ENCODE peak calls at places on chromosome 9, in seven cellular contexts. One of them, this sample, is unnamed.

GRCh38 chr9:138040446-138041430 is 163.2 kb downstream of the CACNA1B start:
- DNase-seq in HepG2: no peak
- DNase-seq in GM23338: no peak
- DNase-seq in IMR-90: no peak
- DNase-seq in fibroblast of mammary gland: no peak
- DNase-seq in mammary epithelial cell: no peak
- DNase-seq in Peyer's patch: no peak
- DNase-seq in this sample: no peak

GRCh38 chr9:121861501-121862180 is 210.2 kb downstream of the DAB2IP start:
- DNase-seq in GM23338: peak
- DNase-seq in IMR-90: no peak
- DNase-seq in HepG2: peak
- DNase-seq in Peyer's patch: no peak
- DNase-seq in mammary epithelial cell: no peak
- DNase-seq in fibroblast of mammary gland: peak
- DNase-seq in this sample: peak

GRCh38 chr9:107703651-107704050 is 214.1 kb upstream of the KLF4 start:
- DNase-seq in fibroblast of mammary gland: no peak
- DNase-seq in GM23338: no peak
- DNase-seq in mammary epithelial cell: no peak
- DNase-seq in HepG2: no peak
- DNase-seq in IMR-90: no peak
- DNase-seq in Peyer's patch: no peak
- DNase-seq in this sample: no peak

GRCh38 chr9:108478871-108479332 is 376.9 kb downstream of the ACTL7B start:
- DNase-seq in IMR-90: peak
- DNase-seq in HepG2: peak
- DNase-seq in mammary epithelial cell: peak
- DNase-seq in fibroblast of mammary gland: peak
- DNase-seq in Peyer's patch: no peak
- DNase-seq in GM23338: no peak
- DNase-seq in this sample: peak

GRCh38 chr9:33290994-33291397 is 680 bp downstream of the NFX1 start:
- DNase-seq in mammary epithelial cell: no peak
- DNase-seq in fibroblast of mammary gland: peak
- DNase-seq in HepG2: peak
- DNase-seq in GM23338: no peak
- DNase-seq in Peyer's patch: no peak
- DNase-seq in IMR-90: peak
- DNase-seq in this sample: peak

GRCh38 chr9:96020822-96021615 is 145.5 kb downstream of the ERCC6L2 start:
- DNase-seq in mammary epithelial cell: peak
- DNase-seq in HepG2: no peak
- DNase-seq in GM23338: peak
- DNase-seq in fibroblast of mammary gland: no peak
- DNase-seq in Peyer's patch: peak
- DNase-seq in IMR-90: no peak
- DNase-seq in this sample: peak

GRCh38 chr9:73081979-73082657 is 69.5 kb upstream of the ANXA1 start:
- DNase-seq in IMR-90: peak
- DNase-seq in fibroblast of mammary gland: peak
- DNase-seq in GM23338: peak
- DNase-seq in Peyer's patch: no peak
- DNase-seq in HepG2: peak
- DNase-seq in mammary epithelial cell: peak
- DNase-seq in this sample: peak

GRCh38 chr9:128685636-128686489 is 3.2 kb upstream of the SET start:
- DNase-seq in IMR-90: no peak
- DNase-seq in fibroblast of mammary gland: no peak
- DNase-seq in mammary epithelial cell: no peak
- DNase-seq in HepG2: no peak
- DNase-seq in Peyer's patch: peak
- DNase-seq in GM23338: no peak
- DNase-seq in this sample: no peak

GRCh38 chr9:137673871-137674270 is 55.1 kb downstream of the EHMT1 start:
- DNase-seq in Peyer's patch: no peak
- DNase-seq in IMR-90: no peak
- DNase-seq in GM23338: no peak
- DNase-seq in HepG2: no peak
- DNase-seq in mammary epithelial cell: no peak
- DNase-seq in fibroblast of mammary gland: no peak
- DNase-seq in this sample: no peak

GRCh38 chr9:32394381-32395049 is 10.1 kb downstream of the ACO1 start:
- DNase-seq in GM23338: no peak
- DNase-seq in IMR-90: peak
- DNase-seq in mammary epithelial cell: peak
- DNase-seq in fibroblast of mammary gland: peak
- DNase-seq in HepG2: no peak
- DNase-seq in Peyer's patch: no peak
- DNase-seq in this sample: no peak

GRCh38 chr9:137347928-137348327 is 45.9 kb upstream of the NRARP start:
- DNase-seq in Peyer's patch: no peak
- DNase-seq in fibroblast of mammary gland: no peak
- DNase-seq in mammary epithelial cell: no peak
- DNase-seq in IMR-90: no peak
- DNase-seq in GM23338: no peak
- DNase-seq in HepG2: no peak
- DNase-seq in this sample: no peak

GRCh38 chr9:97812247-97812543 is 40.8 kb upstream of the FOXE1 start:
- DNase-seq in Peyer's patch: no peak
- DNase-seq in fibroblast of mammary gland: no peak
- DNase-seq in GM23338: no peak
- DNase-seq in IMR-90: no peak
- DNase-seq in mammary epithelial cell: no peak
- DNase-seq in HepG2: no peak
- DNase-seq in this sample: no peak

GRCh38 chr9:33817327-33818166 is 587 bp downstream of the UBE2R2 start:
- DNase-seq in mammary epithelial cell: peak
- DNase-seq in HepG2: peak
- DNase-seq in IMR-90: peak
- DNase-seq in GM23338: peak
- DNase-seq in fibroblast of mammary gland: peak
- DNase-seq in Peyer's patch: peak
- DNase-seq in this sample: peak

DNA sequence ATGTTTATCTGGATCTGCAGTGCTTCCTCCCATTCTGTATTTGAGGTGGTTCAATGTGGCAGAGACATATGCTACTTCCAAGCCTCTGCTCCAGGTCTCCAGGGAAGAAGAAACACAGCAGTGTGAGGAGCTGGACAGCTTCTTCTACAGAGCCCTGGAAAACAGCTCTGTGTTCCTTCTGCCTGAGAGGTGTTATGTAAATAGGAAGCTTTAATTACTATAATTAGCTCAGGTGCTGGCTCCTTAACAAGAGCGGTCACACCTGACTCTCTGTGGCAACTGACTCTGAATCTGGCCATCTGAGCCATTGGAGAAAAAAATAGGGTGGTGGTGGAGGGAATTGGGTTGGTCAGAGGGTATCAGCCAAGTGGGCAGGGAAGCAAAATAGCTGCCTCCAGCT is 332.4 kb upstream of the BRINP1 start:
- DNase-seq in mammary epithelial cell: no peak
- DNase-seq in fibroblast of mammary gland: no peak
- DNase-seq in IMR-90: no peak
- DNase-seq in HepG2: no peak
- DNase-seq in Peyer's patch: no peak
- DNase-seq in GM23338: no peak
- DNase-seq in this sample: no peak
- TF ChIP-seq CTCF in mammary epithelial cell: no peak
- TF ChIP-seq CTCF in fibroblast of mammary gland: no peak
- TF ChIP-seq CTCF in IMR-90: no peak
- TF ChIP-seq CTCF in HepG2: no peak
- TF ChIP-seq CTCF in Peyer's patch: no peak
- TF ChIP-seq CTCF in GM23338: no peak
- TF ChIP-seq CTCF in this sample: no peak

GRCh38 chr9:133534346-133535284 is at the start of gene ADAMTSL2:
- DNase-seq in fibroblast of mammary gland: peak
- DNase-seq in mammary epithelial cell: no peak
- DNase-seq in IMR-90: peak
- DNase-seq in Peyer's patch: peak
- DNase-seq in HepG2: peak
- DNase-seq in GM23338: peak
- DNase-seq in this sample: no peak
- H3K4me3 ChIP-seq in fibroblast of mammary gland: no peak
- H3K4me3 ChIP-seq in mammary epithelial cell: no peak
- H3K4me3 ChIP-seq in IMR-90: no peak
- H3K4me3 ChIP-seq in Peyer's patch: peak
- H3K4me3 ChIP-seq in HepG2: peak
- H3K4me3 ChIP-seq in GM23338: peak
- H3K4me3 ChIP-seq in this sample: no peak

GRCh38 chr9:4740623-4741364 is at the start of gene AK3:
- DNase-seq in IMR-90: peak
- DNase-seq in GM23338: peak
- DNase-seq in mammary epithelial cell: peak
- DNase-seq in fibroblast of mammary gland: peak
- DNase-seq in HepG2: peak
- DNase-seq in Peyer's patch: peak
- DNase-seq in this sample: peak

GRCh38 chr9:4740373-4740622 is 704 bp downstream of the AK3 start:
- DNase-seq in IMR-90: no peak
- DNase-seq in Peyer's patch: no peak
- DNase-seq in mammary epithelial cell: no peak
- DNase-seq in fibroblast of mammary gland: peak
- DNase-seq in HepG2: no peak
- DNase-seq in GM23338: no peak
- DNase-seq in this sample: no peak

GRCh38 chr9:4738866-4739586 is 2.0 kb downstream of the AK3 start:
- DNase-seq in Peyer's patch: no peak
- DNase-seq in IMR-90: peak
- DNase-seq in HepG2: peak
- DNase-seq in fibroblast of mammary gland: peak
- DNase-seq in GM23338: no peak
- DNase-seq in mammary epithelial cell: no peak
- DNase-seq in this sample: no peak

GRCh38 chr9:4741365-4742031 is 496 bp upstream of the AK3 start:
- DNase-seq in Peyer's patch: no peak
- DNase-seq in GM23338: peak
- DNase-seq in HepG2: peak
- DNase-seq in mammary epithelial cell: peak
- DNase-seq in fibroblast of mammary gland: peak
- DNase-seq in IMR-90: no peak
- DNase-seq in this sample: no peak

DNA sequence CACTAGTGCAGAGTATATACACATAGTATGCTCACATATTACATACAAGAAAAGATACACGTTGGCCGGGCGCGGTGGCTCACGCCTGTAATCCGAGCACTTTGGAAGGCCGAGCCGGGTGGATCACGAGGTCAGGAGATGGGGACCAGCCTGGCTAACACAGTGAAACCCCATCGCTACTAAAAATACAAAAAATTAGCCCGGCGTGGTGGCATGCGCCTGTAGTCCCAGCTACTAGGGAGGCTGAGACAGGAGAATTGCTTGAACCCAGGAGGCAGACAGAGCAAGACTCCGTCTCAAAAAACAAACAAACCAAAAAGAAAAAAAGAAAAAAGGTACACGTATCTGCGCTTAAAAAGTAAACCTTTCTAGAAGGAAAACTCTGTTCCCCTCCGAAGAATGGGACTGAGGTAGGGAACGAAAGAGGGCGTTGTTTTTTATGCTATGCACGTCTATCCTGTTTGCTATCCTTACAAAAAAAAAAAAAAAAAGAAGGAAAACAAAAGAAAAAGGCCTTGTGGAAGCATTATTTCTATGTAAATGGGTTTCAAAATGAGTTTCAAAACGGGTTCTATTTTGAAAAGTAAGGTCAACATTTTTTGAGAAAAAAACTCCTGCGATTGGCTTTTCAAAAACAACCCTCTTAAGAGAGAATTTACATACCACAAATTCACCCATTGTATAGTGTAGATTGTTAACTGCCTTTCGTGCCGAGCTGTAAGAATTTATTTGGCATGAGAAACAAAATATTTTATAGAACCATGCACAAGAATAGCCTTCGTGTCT is 1.2 kb downstream of the AK3 start:
- DNase-seq in mammary epithelial cell: peak
- DNase-seq in HepG2: no peak
- DNase-seq in GM23338: peak
- DNase-seq in Peyer's patch: peak
- DNase-seq in fibroblast of mammary gland: peak
- DNase-seq in IMR-90: no peak
- DNase-seq in this sample: no peak
- TF ChIP-seq CTCF in mammary epithelial cell: no peak
- TF ChIP-seq CTCF in HepG2: no peak
- TF ChIP-seq CTCF in GM23338: peak
- TF ChIP-seq CTCF in Peyer's patch: no peak
- TF ChIP-seq CTCF in fibroblast of mammary gland: no peak
- TF ChIP-seq CTCF in IMR-90: no peak
- TF ChIP-seq CTCF in this sample: no peak

GRCh38 chr9:134661791-134662142 is 20.2 kb downstream of the COL5A1 start:
- DNase-seq in mammary epithelial cell: peak
- DNase-seq in GM23338: no peak
- DNase-seq in fibroblast of mammary gland: peak
- DNase-seq in IMR-90: peak
- DNase-seq in Peyer's patch: peak
- DNase-seq in HepG2: no peak
- DNase-seq in this sample: peak

GRCh38 chr9:134663084-134663483 is 21.5 kb downstream of the COL5A1 start:
- DNase-seq in Peyer's patch: peak
- DNase-seq in mammary epithelial cell: no peak
- DNase-seq in HepG2: no peak
- DNase-seq in fibroblast of mammary gland: no peak
- DNase-seq in GM23338: no peak
- DNase-seq in IMR-90: no peak
- DNase-seq in this sample: no peak

GRCh38 chr9:134661299-134661698 is 19.7 kb downstream of the COL5A1 start:
- DNase-seq in GM23338: no peak
- DNase-seq in fibroblast of mammary gland: peak
- DNase-seq in mammary epithelial cell: no peak
- DNase-seq in HepG2: no peak
- DNase-seq in Peyer's patch: no peak
- DNase-seq in IMR-90: no peak
- DNase-seq in this sample: no peak

GRCh38 chr9:134663753-134664415 is 22.3 kb downstream of the COL5A1 start:
- DNase-seq in IMR-90: no peak
- DNase-seq in GM23338: no peak
- DNase-seq in mammary epithelial cell: no peak
- DNase-seq in HepG2: no peak
- DNase-seq in fibroblast of mammary gland: peak
- DNase-seq in Peyer's patch: no peak
- DNase-seq in this sample: no peak

DNA sequence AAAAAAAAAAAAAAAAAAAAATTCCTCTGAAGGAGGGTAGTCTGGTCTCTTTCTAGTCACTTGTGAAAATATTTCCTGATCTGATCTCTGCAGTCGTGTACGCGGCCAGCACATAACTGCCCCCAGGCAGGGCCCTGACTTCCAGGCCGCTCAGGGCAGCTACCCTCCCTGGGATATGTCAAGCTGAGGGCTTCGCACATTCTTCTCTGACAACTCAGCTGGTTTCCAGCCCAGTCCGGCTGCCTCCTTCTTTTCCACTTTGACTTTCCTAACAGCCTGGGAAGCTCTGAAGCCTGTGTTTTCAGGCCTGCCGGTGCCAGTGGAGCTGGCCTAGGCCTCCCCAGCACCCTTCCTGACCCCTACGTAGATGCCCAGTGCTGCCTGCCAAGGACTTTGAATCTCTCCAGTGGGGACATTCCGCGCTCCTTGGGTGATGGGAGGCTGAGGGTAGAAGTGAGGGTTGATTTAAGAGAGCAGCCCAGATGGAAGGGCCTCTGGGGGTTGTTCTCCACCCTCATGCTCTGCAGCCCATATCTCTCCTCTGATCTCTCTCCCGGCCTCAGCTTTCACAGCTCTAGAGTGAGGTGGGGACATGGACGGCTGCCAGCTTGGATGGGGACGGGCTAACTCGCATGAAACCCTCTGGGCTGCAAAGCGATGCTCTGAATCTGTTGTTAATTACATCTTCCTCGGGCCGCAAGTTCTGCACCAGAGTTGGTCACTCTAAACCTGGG is 20.7 kb downstream of the COL5A1 start:
- DNase-seq in IMR-90: peak
- DNase-seq in fibroblast of mammary gland: peak
- DNase-seq in HepG2: no peak
- DNase-seq in mammary epithelial cell: peak
- DNase-seq in GM23338: no peak
- DNase-seq in Peyer's patch: peak
- DNase-seq in this sample: peak
- H3K4me3 ChIP-seq in IMR-90: no peak
- H3K4me3 ChIP-seq in fibroblast of mammary gland: no peak
- H3K4me3 ChIP-seq in HepG2: no peak
- H3K4me3 ChIP-seq in mammary epithelial cell: no peak
- H3K4me3 ChIP-seq in GM23338: no peak
- H3K4me3 ChIP-seq in Peyer's patch: no peak
- H3K4me3 ChIP-seq in this sample: no peak

This sample was measured in brain microvascular endothelial cell.